ENCODE peak calls at places on chromosomes 3 and 15, in ten cellular contexts. One of them, this sample, is unnamed.

GRCh38 chr3:110343376-110343775 is 728.2 kb upstream of the NECTIN3 start:
- DNase-seq in astrocyte: peak; percentile 47
- DNase-seq in uterus: no peak
- DNase-seq in endothelial cell of umbilical vein: peak; percentile 71
- DNase-seq in lung: no peak
- DNase-seq in IMR-90: peak; percentile 33
- DNase-seq in Panc1: no peak
- DNase-seq in kidney epithelial cell: peak; percentile 76
- DNase-seq in esophagus squamous epithelium: no peak
- DNase-seq in effector memory CD4-positive, alpha-beta T cell: no peak
- DNase-seq in this sample: no peak

GRCh38 chr15:77513226-77513625 is 92.5 kb downstream of the HMG20A start:
- DNase-seq in astrocyte: peak; percentile 11
- DNase-seq in uterus: no peak
- DNase-seq in endothelial cell of umbilical vein: no peak
- DNase-seq in lung: no peak
- DNase-seq in IMR-90: no peak
- DNase-seq in Panc1: no peak
- DNase-seq in kidney epithelial cell: no peak
- DNase-seq in esophagus squamous epithelium: no peak
- DNase-seq in effector memory CD4-positive, alpha-beta T cell: no peak
- DNase-seq in this sample: no peak

GRCh38 chr15:77393471-77393840 is 26.4 kb downstream of the PEAK1 start:
- DNase-seq in astrocyte: peak; percentile 42
- DNase-seq in uterus: no peak
- DNase-seq in endothelial cell of umbilical vein: no peak
- DNase-seq in lung: no peak
- DNase-seq in IMR-90: peak; percentile 60
- DNase-seq in Panc1: no peak
- DNase-seq in kidney epithelial cell: no peak
- DNase-seq in esophagus squamous epithelium: no peak
- DNase-seq in effector memory CD4-positive, alpha-beta T cell: no peak
- DNase-seq in this sample: no peak

GRCh38 chr15:96273317-96274086 is 57.0 kb upstream of the NR2F2 start:
- DNase-seq in astrocyte: peak; percentile 100
- DNase-seq in uterus: no peak
- DNase-seq in endothelial cell of umbilical vein: peak; percentile 94
- DNase-seq in lung: no peak
- DNase-seq in IMR-90: peak; percentile 100
- DNase-seq in Panc1: peak; percentile 88
- DNase-seq in kidney epithelial cell: peak; percentile 99
- DNase-seq in esophagus squamous epithelium: no peak
- DNase-seq in effector memory CD4-positive, alpha-beta T cell: no peak
- DNase-seq in this sample: no peak

GRCh38 chr15:80693682-80694623 is 1.2 kb upstream of the ABHD17C start:
- DNase-seq in astrocyte: no peak
- DNase-seq in uterus: no peak
- DNase-seq in endothelial cell of umbilical vein: peak; percentile 51
- DNase-seq in lung: no peak
- DNase-seq in IMR-90: peak; percentile 39
- DNase-seq in Panc1: no peak
- DNase-seq in kidney epithelial cell: no peak
- DNase-seq in esophagus squamous epithelium: no peak
- DNase-seq in effector memory CD4-positive, alpha-beta T cell: no peak
- DNase-seq in this sample: no peak

GRCh38 chr3:99817047-99817436 is 620 bp upstream of the CMSS1 start:
- DNase-seq in astrocyte: no peak
- DNase-seq in uterus: no peak
- DNase-seq in endothelial cell of umbilical vein: no peak
- DNase-seq in lung: no peak
- DNase-seq in IMR-90: no peak
- DNase-seq in Panc1: no peak
- DNase-seq in kidney epithelial cell: no peak
- DNase-seq in esophagus squamous epithelium: no peak
- DNase-seq in effector memory CD4-positive, alpha-beta T cell: no peak
- DNase-seq in this sample: peak; percentile 27

GRCh38 chr3:16447156-16447555 is 66.3 kb downstream of the RFTN1 start:
- DNase-seq in astrocyte: no peak
- DNase-seq in uterus: no peak
- DNase-seq in endothelial cell of umbilical vein: no peak
- DNase-seq in lung: no peak
- DNase-seq in IMR-90: no peak
- DNase-seq in Panc1: no peak
- DNase-seq in kidney epithelial cell: no peak
- DNase-seq in esophagus squamous epithelium: no peak
- DNase-seq in effector memory CD4-positive, alpha-beta T cell: no peak
- DNase-seq in this sample: no peak

GRCh38 chr15:71997691-71998090 is 120.3 kb downstream of the MYO9A start:
- DNase-seq in astrocyte: peak; percentile 43
- DNase-seq in uterus: no peak
- DNase-seq in endothelial cell of umbilical vein: peak; percentile 12
- DNase-seq in lung: no peak
- DNase-seq in IMR-90: no peak
- DNase-seq in Panc1: no peak
- DNase-seq in kidney epithelial cell: no peak
- DNase-seq in esophagus squamous epithelium: no peak
- DNase-seq in effector memory CD4-positive, alpha-beta T cell: no peak
- DNase-seq in this sample: no peak

GRCh38 chr3:115359507-115359906 is 212.4 kb upstream of the ZBTB20 start:
- DNase-seq in astrocyte: no peak
- DNase-seq in uterus: no peak
- DNase-seq in endothelial cell of umbilical vein: peak; percentile 36
- DNase-seq in lung: no peak
- DNase-seq in IMR-90: peak; percentile 23
- DNase-seq in Panc1: no peak
- DNase-seq in kidney epithelial cell: no peak
- DNase-seq in esophagus squamous epithelium: no peak
- DNase-seq in effector memory CD4-positive, alpha-beta T cell: no peak
- DNase-seq in this sample: no peak

GRCh38 chr3:108312656-108313055 is 16.3 kb downstream of the HHLA2 start:
- DNase-seq in astrocyte: no peak
- DNase-seq in uterus: no peak
- DNase-seq in endothelial cell of umbilical vein: no peak
- DNase-seq in lung: no peak
- DNase-seq in IMR-90: peak; percentile 54
- DNase-seq in Panc1: no peak
- DNase-seq in kidney epithelial cell: no peak
- DNase-seq in esophagus squamous epithelium: no peak
- DNase-seq in effector memory CD4-positive, alpha-beta T cell: no peak
- DNase-seq in this sample: no peak

GRCh38 chr3:140433431-140433830 is 244.4 kb upstream of the TRIM42 start:
- DNase-seq in astrocyte: no peak
- DNase-seq in uterus: no peak
- DNase-seq in endothelial cell of umbilical vein: no peak
- DNase-seq in lung: no peak
- DNase-seq in IMR-90: no peak
- DNase-seq in Panc1: no peak
- DNase-seq in kidney epithelial cell: no peak
- DNase-seq in esophagus squamous epithelium: no peak
- DNase-seq in effector memory CD4-positive, alpha-beta T cell: no peak
- DNase-seq in this sample: no peak

GRCh38 chr15:30958219-30958618 is 33.2 kb downstream of the MTMR10 start:
- DNase-seq in astrocyte: no peak
- DNase-seq in uterus: no peak
- DNase-seq in endothelial cell of umbilical vein: no peak
- DNase-seq in lung: no peak
- DNase-seq in IMR-90: no peak
- DNase-seq in Panc1: no peak
- DNase-seq in kidney epithelial cell: no peak
- DNase-seq in esophagus squamous epithelium: no peak
- DNase-seq in effector memory CD4-positive, alpha-beta T cell: no peak
- DNase-seq in this sample: no peak

GRCh38 chr15:30956216-30956803 is 35.1 kb downstream of the MTMR10 start:
- DNase-seq in astrocyte: peak; percentile 46
- DNase-seq in uterus: no peak
- DNase-seq in endothelial cell of umbilical vein: no peak
- DNase-seq in lung: no peak
- DNase-seq in IMR-90: peak; percentile 22
- DNase-seq in Panc1: no peak
- DNase-seq in kidney epithelial cell: no peak
- DNase-seq in esophagus squamous epithelium: no peak
- DNase-seq in effector memory CD4-positive, alpha-beta T cell: no peak
- DNase-seq in this sample: no peak

GRCh38 chr15:30953183-30953582 is 38.2 kb downstream of the MTMR10 start:
- DNase-seq in astrocyte: no peak
- DNase-seq in uterus: no peak
- DNase-seq in endothelial cell of umbilical vein: no peak
- DNase-seq in lung: no peak
- DNase-seq in IMR-90: no peak
- DNase-seq in Panc1: no peak
- DNase-seq in kidney epithelial cell: no peak
- DNase-seq in esophagus squamous epithelium: no peak
- DNase-seq in effector memory CD4-positive, alpha-beta T cell: no peak
- DNase-seq in this sample: no peak

GRCh38 chr15:30953731-30954378 is 37.6 kb downstream of the MTMR10 start:
- DNase-seq in astrocyte: peak; percentile 89
- DNase-seq in uterus: no peak
- DNase-seq in endothelial cell of umbilical vein: peak; percentile 37
- DNase-seq in lung: peak; percentile 38
- DNase-seq in IMR-90: peak; percentile 96
- DNase-seq in Panc1: peak; percentile 47
- DNase-seq in kidney epithelial cell: peak; percentile 54
- DNase-seq in esophagus squamous epithelium: no peak
- DNase-seq in effector memory CD4-positive, alpha-beta T cell: no peak
- DNase-seq in this sample: peak; percentile 20

GRCh38 chr15:30954674-30955073 is 36.8 kb downstream of the MTMR10 start:
- DNase-seq in astrocyte: peak; percentile 12
- DNase-seq in uterus: no peak
- DNase-seq in endothelial cell of umbilical vein: no peak
- DNase-seq in lung: no peak
- DNase-seq in IMR-90: peak; percentile 34
- DNase-seq in Panc1: no peak
- DNase-seq in kidney epithelial cell: no peak
- DNase-seq in esophagus squamous epithelium: no peak
- DNase-seq in effector memory CD4-positive, alpha-beta T cell: no peak
- DNase-seq in this sample: no peak
- H3K36me3 ChIP-seq in astrocyte: peaks cover 31% of the 10 kb centered on the region
- H3K36me3 ChIP-seq in uterus: no peaks in the 10 kb centered on the region
- H3K36me3 ChIP-seq in endothelial cell of umbilical vein: peaks cover 34% of the 10 kb centered on the region
- H3K36me3 ChIP-seq in lung: peaks cover 42% of the 10 kb centered on the region
- H3K36me3 ChIP-seq in IMR-90: peaks cover 30% of the 10 kb centered on the region
- H3K36me3 ChIP-seq in Panc1: peaks cover 9% of the 10 kb centered on the region
- H3K36me3 ChIP-seq in kidney epithelial cell: no peaks in the 10 kb centered on the region
- H3K36me3 ChIP-seq in esophagus squamous epithelium: peaks cover 51% of the 10 kb centered on the region
- H3K36me3 ChIP-seq in effector memory CD4-positive, alpha-beta T cell: peaks cover 78% of the 10 kb centered on the region
- H3K36me3 ChIP-seq in this sample: peaks cover 17% of the 10 kb centered on the region

GRCh38 chr3:120846073-120846472 is 61.9 kb upstream of the STXBP5L start:
- DNase-seq in astrocyte: no peak
- DNase-seq in uterus: no peak
- DNase-seq in endothelial cell of umbilical vein: no peak
- DNase-seq in lung: no peak
- DNase-seq in IMR-90: no peak
- DNase-seq in Panc1: no peak
- DNase-seq in kidney epithelial cell: no peak
- DNase-seq in esophagus squamous epithelium: no peak
- DNase-seq in effector memory CD4-positive, alpha-beta T cell: no peak
- DNase-seq in this sample: peak; percentile 22
- H3K27me3 ChIP-seq in astrocyte: no peaks in the 10 kb centered on the region
- H3K27me3 ChIP-seq in uterus: no peaks in the 10 kb centered on the region
- H3K27me3 ChIP-seq in endothelial cell of umbilical vein: peaks cover 12% of the 10 kb centered on the region
- H3K27me3 ChIP-seq in lung: no peaks in the 10 kb centered on the region
- H3K27me3 ChIP-seq in IMR-90: no peaks in the 10 kb centered on the region
- H3K27me3 ChIP-seq in Panc1: peaks cover 4% of the 10 kb centered on the region
- H3K27me3 ChIP-seq in kidney epithelial cell: no peaks in the 10 kb centered on the region
- H3K27me3 ChIP-seq in esophagus squamous epithelium: no peaks in the 10 kb centered on the region
- H3K27me3 ChIP-seq in effector memory CD4-positive, alpha-beta T cell: no peaks in the 10 kb centered on the region
- H3K27me3 ChIP-seq in this sample: no peaks in the 10 kb centered on the region

GRCh38 chr3:128094295-128095151 is 29.1 kb downstream of the RUVBL1 start:
- DNase-seq in astrocyte: no peak
- DNase-seq in uterus: no peak
- DNase-seq in endothelial cell of umbilical vein: peak; percentile 58
- DNase-seq in lung: no peak
- DNase-seq in IMR-90: peak; percentile 49
- DNase-seq in Panc1: no peak
- DNase-seq in kidney epithelial cell: no peak
- DNase-seq in esophagus squamous epithelium: no peak
- DNase-seq in effector memory CD4-positive, alpha-beta T cell: no peak
- DNase-seq in this sample: no peak
- H3K36me3 ChIP-seq in astrocyte: peaks cover 11% of the 10 kb centered on the region
- H3K36me3 ChIP-seq in uterus: no peaks in the 10 kb centered on the region
- H3K36me3 ChIP-seq in endothelial cell of umbilical vein: peaks cover 2% of the 10 kb centered on the region
- H3K36me3 ChIP-seq in lung: peaks cover 29% of the 10 kb centered on the region
- H3K36me3 ChIP-seq in IMR-90: peaks cover 27% of the 10 kb centered on the region
- H3K36me3 ChIP-seq in Panc1: peaks cover 24% of the 10 kb centered on the region
- H3K36me3 ChIP-seq in kidney epithelial cell: no peaks in the 10 kb centered on the region
- H3K36me3 ChIP-seq in esophagus squamous epithelium: peaks cover 12% of the 10 kb centered on the region
- H3K36me3 ChIP-seq in effector memory CD4-positive, alpha-beta T cell: peaks cover 50% of the 10 kb centered on the region
- H3K36me3 ChIP-seq in this sample: peaks cover 31% of the 10 kb centered on the region

GRCh38 chr15:70252056-70252935 is 154.6 kb upstream of the TLE3 start:
- DNase-seq in astrocyte: no peak
- DNase-seq in uterus: no peak
- DNase-seq in endothelial cell of umbilical vein: no peak
- DNase-seq in lung: no peak
- DNase-seq in IMR-90: no peak
- DNase-seq in Panc1: no peak
- DNase-seq in kidney epithelial cell: no peak
- DNase-seq in esophagus squamous epithelium: no peak
- DNase-seq in effector memory CD4-positive, alpha-beta T cell: no peak
- DNase-seq in this sample: peak; percentile 46

GRCh38 chr15:70251246-70251990 is 153.7 kb upstream of the TLE3 start:
- DNase-seq in astrocyte: no peak
- DNase-seq in uterus: no peak
- DNase-seq in endothelial cell of umbilical vein: no peak
- DNase-seq in lung: no peak
- DNase-seq in IMR-90: no peak
- DNase-seq in Panc1: no peak
- DNase-seq in kidney epithelial cell: no peak
- DNase-seq in esophagus squamous epithelium: no peak
- DNase-seq in effector memory CD4-positive, alpha-beta T cell: no peak
- DNase-seq in this sample: peak; percentile 57

GRCh38 chr15:70253461-70254156 is 155.9 kb upstream of the TLE3 start:
- DNase-seq in astrocyte: no peak
- DNase-seq in uterus: no peak
- DNase-seq in endothelial cell of umbilical vein: no peak
- DNase-seq in lung: no peak
- DNase-seq in IMR-90: no peak
- DNase-seq in Panc1: no peak
- DNase-seq in kidney epithelial cell: no peak
- DNase-seq in esophagus squamous epithelium: no peak
- DNase-seq in effector memory CD4-positive, alpha-beta T cell: no peak
- DNase-seq in this sample: peak; percentile 47

GRCh38 chr15:70254186-70254974 is 156.7 kb upstream of the TLE3 start:
- DNase-seq in astrocyte: no peak
- DNase-seq in uterus: no peak
- DNase-seq in endothelial cell of umbilical vein: no peak
- DNase-seq in lung: no peak
- DNase-seq in IMR-90: no peak
- DNase-seq in Panc1: no peak
- DNase-seq in kidney epithelial cell: no peak
- DNase-seq in esophagus squamous epithelium: no peak
- DNase-seq in effector memory CD4-positive, alpha-beta T cell: no peak
- DNase-seq in this sample: peak; percentile 33

DNA sequence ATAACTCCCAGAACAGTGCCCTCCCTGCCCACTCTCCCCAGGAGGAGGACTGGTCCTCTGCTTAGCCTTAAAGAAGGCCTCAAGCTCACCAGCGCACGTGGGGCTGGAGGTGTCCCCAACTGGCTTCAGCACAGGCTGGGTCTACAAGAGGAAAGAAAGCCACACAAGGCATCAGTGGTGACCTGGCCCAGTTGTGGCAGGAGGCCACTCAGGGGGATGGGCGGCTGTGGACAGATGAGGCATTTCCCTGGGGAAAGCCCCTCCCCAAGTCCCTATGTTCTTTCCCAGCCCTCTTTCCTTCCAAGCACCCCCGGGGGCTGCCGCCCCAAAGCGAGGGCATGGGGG is 155.2 kb upstream of the TLE3 start:
- DNase-seq in astrocyte: no peak
- DNase-seq in uterus: no peak
- DNase-seq in endothelial cell of umbilical vein: no peak
- DNase-seq in lung: no peak
- DNase-seq in IMR-90: no peak
- DNase-seq in Panc1: no peak
- DNase-seq in kidney epithelial cell: no peak
- DNase-seq in esophagus squamous epithelium: no peak
- DNase-seq in effector memory CD4-positive, alpha-beta T cell: no peak
- DNase-seq in this sample: peak; percentile 38
- H3K27me3 ChIP-seq in astrocyte: peaks cover 28% of the 10 kb centered on the region
- H3K27me3 ChIP-seq in uterus: no peaks in the 10 kb centered on the region
- H3K27me3 ChIP-seq in endothelial cell of umbilical vein: no peaks in the 10 kb centered on the region
- H3K27me3 ChIP-seq in lung: no peaks in the 10 kb centered on the region
- H3K27me3 ChIP-seq in IMR-90: peaks cover 44% of the 10 kb centered on the region
- H3K27me3 ChIP-seq in Panc1: no peaks in the 10 kb centered on the region
- H3K27me3 ChIP-seq in kidney epithelial cell: peaks cover 39% of the 10 kb centered on the region
- H3K27me3 ChIP-seq in esophagus squamous epithelium: no peaks in the 10 kb centered on the region
- H3K27me3 ChIP-seq in effector memory CD4-positive, alpha-beta T cell: no peaks in the 10 kb centered on the region
- H3K27me3 ChIP-seq in this sample: no peaks in the 10 kb centered on the region

This sample was measured in H7.